ENCODE peak calls at places on chromosomes 2 and 18, in four cellular contexts. N, Z, D and V are unnamed samples.

GRCh38 chr2:120348134-120349103 is 2.5 kb downstream of the INHBB start:
- DNase-seq in N (no peak), Z (no peak), D (peak; percentile 16), V (no peak)

GRCh38 chr2:67709835-67710234 is 312.7 kb downstream of the ETAA1 start:
- DNase-seq in N (no peak), Z (no peak), D (no peak), V (no peak)

GRCh38 chr2:109614715-109615636 is 812 bp downstream of the SOWAHC start:
- DNase-seq in N (peak; percentile 56), Z (no peak), D (peak; percentile 33), V (no peak)

GRCh38 chr2:241207151-241207550 is 18.7 kb downstream of the ANO7 start:
- DNase-seq in N (no peak), Z (no peak), D (no peak), V (no peak)

GRCh38 chr18:70337139-70337972 is 48.5 kb downstream of the SOCS6 start:
- DNase-seq in N (no peak), Z (peak; percentile 59), D (peak; percentile 75), V (peak; percentile 58)

GRCh38 chr2:10086950-10087349 is 6.7 kb upstream of the CYS1 start:
- DNase-seq in N (no peak), Z (no peak), D (no peak), V (no peak)

GRCh38 chr2:8583400-8584173 is 98.3 kb upstream of the ID2 start:
- DNase-seq in N (peak; percentile 98), Z (no peak), D (peak; percentile 56), V (no peak)

GRCh38 chr18:50748243-50749229 is 71.3 kb downstream of the MRO start:
- DNase-seq in N (no peak), Z (no peak), D (no peak), V (no peak)

GRCh38 chr2:128315829-128316776 is 2.6 kb downstream of the HS6ST1 start:
- DNase-seq in N (peak; percentile 45), Z (no peak), D (peak; percentile 47), V (no peak)

GRCh38 chr2:150981826-150982225 is 279.8 kb downstream of the RBM43 start:
- DNase-seq in N (no peak), Z (no peak), D (peak; percentile 33), V (no peak)

GRCh38 chr2:73285162-73285739 is 973 bp upstream of the FBXO41 start:
- DNase-seq in N (no peak), Z (no peak), D (no peak), V (no peak)

GRCh38 chr2:1648241-1649102 is 95.8 kb downstream of the PXDN start:
- DNase-seq in N (no peak), Z (no peak), D (no peak), V (no peak)

GRCh38 chr2:26274058-26274613 is 29.4 kb downstream of the HADHB start:
- DNase-seq in N (no peak), Z (no peak), D (peak; percentile 98), V (peak; percentile 36)

GRCh38 chr2:218024336-218024735 is 21.5 kb upstream of the TNS1 start:
- DNase-seq in N (no peak), Z (no peak), D (no peak), V (no peak)

GRCh38 chr2:122203523-122203922 is 448.1 kb downstream of the TSN start:
- DNase-seq in N (no peak), Z (no peak), D (peak; percentile 95), V (peak; percentile 3)

GRCh38 chr2:223585691-223586090 is 16.5 kb downstream of the SCG2 start:
- DNase-seq in N (no peak), Z (peak; percentile 18), D (peak; percentile 64), V (no peak)

GRCh38 chr2:70903641-70904340 is 31.9 kb upstream of the ATP6V1B1 start:
- DNase-seq in N (no peak), Z (no peak), D (no peak), V (no peak)

GRCh38 chr18:28009589-28009988 is 167.3 kb downstream of the CDH2 start:
- DNase-seq in N (no peak), Z (no peak), D (no peak), V (no peak)

GRCh38 chr2:99430614-99431258 is 59.1 kb downstream of the REV1 start:
- DNase-seq in N (no peak), Z (no peak), D (peak; percentile 24), V (peak; percentile 52)

GRCh38 chr18:46324556-46324955 is 220.4 kb downstream of the HAUS1 start:
- DNase-seq in N (no peak), Z (peak; percentile 43), D (peak; percentile 77), V (no peak)

GRCh38 chr2:45436456-45436855 is 174.6 kb downstream of the SRBD1 start:
- DNase-seq in N (no peak), Z (no peak), D (no peak), V (no peak)
- H3K4me3 ChIP-seq in N (no peak overlapping the region), Z (no peak overlapping the region), D (no peak overlapping the region), V (no peak overlapping the region)

GRCh38 chr18:58088723-58089074 is 44.7 kb downstream of the NEDD4L start:
- DNase-seq in N (no peak), Z (no peak), D (no peak), V (no peak)

GRCh38 chr18:58093311-58093790 is 49.3 kb downstream of the NEDD4L start:
- DNase-seq in N (no peak), Z (no peak), D (no peak), V (no peak)

GRCh38 chr18:58095251-58095650 is 51.2 kb downstream of the NEDD4L start:
- DNase-seq in N (no peak), Z (no peak), D (no peak), V (no peak)

GRCh38 chr18:58087928-58088722 is 44.1 kb downstream of the NEDD4L start:
- DNase-seq in N (peak; percentile 82), Z (no peak), D (no peak), V (no peak)

GRCh38 chr18:58091099-58091611 is 47.1 kb downstream of the NEDD4L start:
- DNase-seq in N (no peak), Z (no peak), D (no peak), V (no peak)
- H3K4me3 ChIP-seq in N (no peak overlapping the region), Z (no peak overlapping the region), D (no peak overlapping the region), V (no peak overlapping the region)

GRCh38 chr18:45166341-45167108 is 448.8 kb upstream of the SLC14A2 start:
- DNase-seq in N (no peak), Z (peak; percentile 5), D (peak; percentile 87), V (peak; percentile 86)
- H3K4me3 ChIP-seq in N (no peak overlapping the region), Z (no peak overlapping the region), D (no peak overlapping the region), V (no peak overlapping the region)

DNA sequence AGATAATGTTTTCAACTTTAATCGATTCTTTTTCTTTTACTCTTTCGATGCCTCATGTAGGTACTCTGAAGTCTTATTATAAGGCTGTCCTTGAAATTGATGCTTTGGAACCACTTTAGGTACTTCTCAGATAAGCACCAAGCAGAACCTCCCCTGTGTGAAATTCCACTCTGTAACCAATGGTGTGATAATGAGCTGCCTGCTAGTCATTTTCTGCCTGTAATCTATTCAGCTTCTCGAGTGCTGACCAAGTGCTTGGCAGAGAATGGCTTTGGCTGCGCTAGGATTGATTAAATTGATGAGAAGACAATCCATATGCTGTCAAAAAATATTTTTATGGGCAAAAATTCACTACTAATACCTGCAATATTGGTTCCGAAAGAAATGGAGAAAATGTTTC is 132.1 kb upstream of the STON1 start:
- DNase-seq in N (no peak), Z (no peak), D (no peak), V (no peak)
- H3K4me3 ChIP-seq in N (no peak overlapping the region), Z (no peak overlapping the region), D (no peak overlapping the region), V (no peak overlapping the region)